ENCODE peak calls at places on chromosomes 16 and 17, in four cellular contexts. One of them, this sample, is unnamed.

GRCh38 chr17:9587969-9588656 is 11.7 kb downstream of the CFAP52 start:
- DNase-seq in ovary: no peak
- DNase-seq in right lobe of liver: no peak
- DNase-seq in fibroblast of villous mesenchyme: no peak
- DNase-seq in this sample: no peak

GRCh38 chr16:11136600-11136999 is 119.4 kb downstream of the SOCS1 start:
- DNase-seq in ovary: no peak
- DNase-seq in right lobe of liver: no peak
- DNase-seq in fibroblast of villous mesenchyme: no peak
- DNase-seq in this sample: no peak

GRCh38 chr17:80786470-80786869 is 205.2 kb upstream of the CHMP6 start:
- DNase-seq in ovary: no peak
- DNase-seq in right lobe of liver: no peak
- DNase-seq in fibroblast of villous mesenchyme: no peak
- DNase-seq in this sample: no peak

GRCh38 chr17:60901806-60902205 is 224.2 kb downstream of the BCAS3 start:
- DNase-seq in ovary: no peak
- DNase-seq in right lobe of liver: no peak
- DNase-seq in fibroblast of villous mesenchyme: peak
- DNase-seq in this sample: no peak

GRCh38 chr16:56980792-56981724 is 8.3 kb upstream of the NLRC5 start:
- DNase-seq in ovary: no peak
- DNase-seq in right lobe of liver: no peak
- DNase-seq in fibroblast of villous mesenchyme: no peak
- DNase-seq in this sample: no peak

GRCh38 chr16:59567496-59567895 is 833.4 kb upstream of the GOT2 start:
- DNase-seq in ovary: no peak
- DNase-seq in right lobe of liver: no peak
- DNase-seq in fibroblast of villous mesenchyme: no peak
- DNase-seq in this sample: no peak

GRCh38 chr17:39083270-39083669 is 68.2 kb downstream of the PLXDC1 start:
- DNase-seq in ovary: no peak
- DNase-seq in right lobe of liver: no peak
- DNase-seq in fibroblast of villous mesenchyme: no peak
- DNase-seq in this sample: no peak

GRCh38 chr17:68356520-68356919 is 65.2 kb downstream of the ARSG start:
- DNase-seq in ovary: no peak
- DNase-seq in right lobe of liver: no peak
- DNase-seq in fibroblast of villous mesenchyme: no peak
- DNase-seq in this sample: no peak

GRCh38 chr17:15660077-15660476 is 24.0 kb downstream of the TRIM16 start:
- DNase-seq in ovary: no peak
- DNase-seq in right lobe of liver: no peak
- DNase-seq in fibroblast of villous mesenchyme: no peak
- DNase-seq in this sample: no peak

GRCh38 chr17:39132192-39132600 is 19.2 kb downstream of the PLXDC1 start:
- DNase-seq in ovary: peak
- DNase-seq in right lobe of liver: no peak
- DNase-seq in fibroblast of villous mesenchyme: peak
- DNase-seq in this sample: no peak

GRCh38 chr16:86568677-86569623 is 2.3 kb downstream of the FOXC2 start:
- DNase-seq in ovary: no peak
- DNase-seq in right lobe of liver: no peak
- DNase-seq in fibroblast of villous mesenchyme: no peak
- DNase-seq in this sample: no peak
- TF ChIP-seq CTCF in ovary: no peak
- TF ChIP-seq CTCF in right lobe of liver: no peak
- TF ChIP-seq CTCF in fibroblast of villous mesenchyme: peak
- TF ChIP-seq CTCF in this sample: no peak

GRCh38 chr16:66894055-66894454 is 13.7 kb downstream of the PDP2 start:
- DNase-seq in ovary: no peak
- DNase-seq in right lobe of liver: no peak
- DNase-seq in fibroblast of villous mesenchyme: no peak
- DNase-seq in this sample: peak

GRCh38 chr16:66891360-66891759 is 11.0 kb downstream of the PDP2 start:
- DNase-seq in ovary: no peak
- DNase-seq in right lobe of liver: no peak
- DNase-seq in fibroblast of villous mesenchyme: no peak
- DNase-seq in this sample: no peak

GRCh38 chr16:66890796-66891195 is 10.5 kb downstream of the PDP2 start:
- DNase-seq in ovary: no peak
- DNase-seq in right lobe of liver: no peak
- DNase-seq in fibroblast of villous mesenchyme: no peak
- DNase-seq in this sample: no peak

GRCh38 chr16:66889622-66890021 is 9.3 kb downstream of the PDP2 start:
- DNase-seq in ovary: no peak
- DNase-seq in right lobe of liver: no peak
- DNase-seq in fibroblast of villous mesenchyme: no peak
- DNase-seq in this sample: no peak

GRCh38 chr16:66891797-66892196 is 11.5 kb downstream of the PDP2 start:
- DNase-seq in ovary: no peak
- DNase-seq in right lobe of liver: no peak
- DNase-seq in fibroblast of villous mesenchyme: no peak
- DNase-seq in this sample: no peak
- TF ChIP-seq CTCF in ovary: no peak
- TF ChIP-seq CTCF in right lobe of liver: no peak
- TF ChIP-seq CTCF in fibroblast of villous mesenchyme: no peak
- TF ChIP-seq CTCF in this sample: no peak

GRCh38 chr16:3490911-3491629 is 4.2 kb downstream of the C16orf90 start:
- DNase-seq in ovary: no peak
- DNase-seq in right lobe of liver: no peak
- DNase-seq in fibroblast of villous mesenchyme: no peak
- DNase-seq in this sample: peak
- TF ChIP-seq CTCF in ovary: no peak
- TF ChIP-seq CTCF in right lobe of liver: peak
- TF ChIP-seq CTCF in fibroblast of villous mesenchyme: no peak
- TF ChIP-seq CTCF in this sample: no peak

DNA sequence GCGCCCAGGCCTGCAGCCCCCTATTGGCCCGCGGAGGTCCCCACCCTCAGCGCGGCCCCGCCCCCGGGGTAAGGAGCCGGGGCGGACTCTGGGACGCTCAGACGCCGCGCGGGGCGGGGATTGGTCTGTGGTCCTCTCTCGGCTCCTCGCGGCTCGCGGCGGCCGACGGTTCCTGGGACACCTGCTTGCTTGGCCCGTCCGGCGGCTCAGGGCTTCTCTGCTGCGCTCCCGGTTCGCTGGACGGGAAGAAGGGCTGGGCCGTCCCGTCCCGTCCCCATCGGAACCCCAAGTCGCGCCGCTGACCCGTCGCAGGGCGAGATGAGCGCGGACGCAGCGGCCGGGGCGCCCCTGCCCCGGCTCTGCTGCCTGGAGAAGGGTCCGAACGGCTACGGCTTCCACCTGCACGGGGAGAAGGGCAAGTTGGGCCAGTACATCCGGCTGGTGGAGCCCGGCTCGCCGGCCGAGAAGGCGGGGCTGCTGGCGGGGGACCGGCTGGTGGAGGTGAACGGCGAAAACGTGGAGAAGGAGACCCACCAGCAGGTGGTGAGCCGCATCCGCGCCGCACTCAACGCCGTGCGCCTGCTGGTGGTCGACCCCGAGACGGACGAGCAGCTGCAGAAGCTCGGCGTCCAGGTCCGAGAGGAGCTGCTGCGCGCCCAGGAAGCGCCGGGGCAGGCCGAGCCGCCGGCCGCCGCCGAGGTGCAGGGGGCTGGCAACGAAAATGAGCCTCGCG is at the start of gene NHERF1:
- DNase-seq in ovary: peak
- DNase-seq in right lobe of liver: peak
- DNase-seq in fibroblast of villous mesenchyme: peak
- DNase-seq in this sample: peak
- TF ChIP-seq CTCF in ovary: peak
- TF ChIP-seq CTCF in right lobe of liver: no peak
- TF ChIP-seq CTCF in fibroblast of villous mesenchyme: no peak
- TF ChIP-seq CTCF in this sample: no peak

GRCh38 chr17:62984801-62985200 is 18.8 kb downstream of the TANC2 start:
- DNase-seq in ovary: no peak
- DNase-seq in right lobe of liver: no peak
- DNase-seq in fibroblast of villous mesenchyme: no peak
- DNase-seq in this sample: no peak

GRCh38 chr17:62986549-62986948 is 20.5 kb downstream of the TANC2 start:
- DNase-seq in ovary: no peak
- DNase-seq in right lobe of liver: no peak
- DNase-seq in fibroblast of villous mesenchyme: no peak
- DNase-seq in this sample: no peak

GRCh38 chr17:62981933-62982332 is 15.9 kb downstream of the TANC2 start:
- DNase-seq in ovary: no peak
- DNase-seq in right lobe of liver: no peak
- DNase-seq in fibroblast of villous mesenchyme: no peak
- DNase-seq in this sample: no peak

DNA sequence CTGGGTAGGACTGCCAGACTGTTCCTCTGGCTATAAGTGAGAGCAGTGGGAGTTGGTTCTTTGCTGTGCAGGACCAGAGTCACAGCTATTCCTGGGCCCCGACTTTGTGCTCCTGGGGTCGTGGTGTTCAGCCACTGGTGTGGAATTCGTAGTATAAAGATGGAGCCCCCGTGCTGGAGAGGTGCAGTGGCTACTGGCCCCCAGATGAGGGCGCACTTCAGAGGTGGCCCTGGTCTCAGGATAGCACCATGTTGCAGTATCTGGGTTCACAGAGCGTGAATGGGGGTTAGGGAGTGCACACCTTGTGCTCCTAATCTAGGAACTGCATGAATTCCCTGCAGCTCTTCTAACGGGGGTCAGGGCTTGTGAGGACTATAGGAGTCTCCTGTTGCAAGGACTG is 21.1 kb downstream of the TANC2 start:
- DNase-seq in ovary: no peak
- DNase-seq in right lobe of liver: no peak
- DNase-seq in fibroblast of villous mesenchyme: no peak
- DNase-seq in this sample: no peak
- TF ChIP-seq CTCF in ovary: no peak
- TF ChIP-seq CTCF in right lobe of liver: no peak
- TF ChIP-seq CTCF in fibroblast of villous mesenchyme: peak
- TF ChIP-seq CTCF in this sample: no peak

DNA sequence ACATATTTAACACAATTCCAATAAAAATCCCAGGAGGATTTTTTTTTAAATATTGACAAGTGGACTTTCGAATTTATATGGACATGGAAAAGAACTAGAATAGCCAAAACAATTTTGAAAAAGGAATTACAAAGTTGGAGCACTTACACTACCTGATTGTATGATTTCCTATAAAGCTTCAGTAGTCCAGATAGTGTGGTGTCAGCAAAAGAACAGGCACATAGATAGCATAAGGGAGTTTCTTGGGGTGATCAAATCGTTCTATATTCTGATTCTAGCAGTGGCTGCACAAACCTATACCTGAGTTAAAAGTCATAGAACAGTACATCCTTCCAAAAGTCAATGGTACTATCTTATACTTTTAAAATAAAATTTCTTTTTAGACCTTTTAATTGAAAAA is 66.4 kb upstream of the CES5A start:
- DNase-seq in ovary: no peak
- DNase-seq in right lobe of liver: no peak
- DNase-seq in fibroblast of villous mesenchyme: no peak
- DNase-seq in this sample: no peak
- TF ChIP-seq CTCF in ovary: no peak
- TF ChIP-seq CTCF in right lobe of liver: no peak
- TF ChIP-seq CTCF in fibroblast of villous mesenchyme: no peak
- TF ChIP-seq CTCF in this sample: no peak

GRCh38 chr16:85556456-85557082 is 56.6 kb upstream of the GSE1 start:
- DNase-seq in ovary: peak
- DNase-seq in right lobe of liver: no peak
- DNase-seq in fibroblast of villous mesenchyme: peak
- DNase-seq in this sample: peak

GRCh38 chr16:85560932-85561247 is 52.2 kb upstream of the GSE1 start:
- DNase-seq in ovary: no peak
- DNase-seq in right lobe of liver: no peak
- DNase-seq in fibroblast of villous mesenchyme: no peak
- DNase-seq in this sample: no peak

GRCh38 chr16:85555549-85556455 is 57.3 kb upstream of the GSE1 start:
- DNase-seq in ovary: peak
- DNase-seq in right lobe of liver: no peak
- DNase-seq in fibroblast of villous mesenchyme: peak
- DNase-seq in this sample: peak

GRCh38 chr16:85557083-85557975 is 55.8 kb upstream of the GSE1 start:
- DNase-seq in ovary: peak
- DNase-seq in right lobe of liver: peak
- DNase-seq in fibroblast of villous mesenchyme: no peak
- DNase-seq in this sample: peak

GRCh38 chr16:85557976-85558589 is 55.0 kb upstream of the GSE1 start:
- DNase-seq in ovary: no peak
- DNase-seq in right lobe of liver: no peak
- DNase-seq in fibroblast of villous mesenchyme: no peak
- DNase-seq in this sample: peak
- TF ChIP-seq CTCF in ovary: no peak
- TF ChIP-seq CTCF in right lobe of liver: no peak
- TF ChIP-seq CTCF in fibroblast of villous mesenchyme: no peak
- TF ChIP-seq CTCF in this sample: peak

GRCh38 chr17:59037960-59038359 is 68.7 kb downstream of the TRIM37 start:
- DNase-seq in ovary: no peak
- DNase-seq in right lobe of liver: no peak
- DNase-seq in fibroblast of villous mesenchyme: no peak
- DNase-seq in this sample: no peak
- TF ChIP-seq CTCF in ovary: no peak
- TF ChIP-seq CTCF in right lobe of liver: no peak
- TF ChIP-seq CTCF in fibroblast of villous mesenchyme: no peak
- TF ChIP-seq CTCF in this sample: no peak

This sample was measured in mucosa of descending colon.